ENCODE peak calls at places on chromosomes 12 and 14, in six cellular contexts. D is kidney tubule cell, H is neuronal stem cell, V is skeletal muscle cell, S is NCI-H1105, Y is endothelial cell. E is an unnamed sample.

GRCh38 chr12:124369055-124369900 is 74.4 kb downstream of the RFLNA start:
- DNase-seq in D (peak), H (no peak), V (peak), S (no peak), Y (no peak), E (no peak)

GRCh38 chr14:94342334-94342934 is 19.3 kb upstream of the SERPINA6 start:
- DNase-seq in D (peak), H (no peak), V (peak), S (peak), Y (no peak), E (peak)

GRCh38 chr12:30286345-30286926 is 409.2 kb downstream of the IPO8 start:
- DNase-seq in D (peak), H (peak), V (peak), S (peak), Y (peak), E (peak)

GRCh38 chr12:18139989-18140596 is 50.1 kb upstream of the RERGL start:
- DNase-seq in D (peak), H (peak), V (no peak), S (peak), Y (no peak), E (peak)

GRCh38 chr14:59394268-59394667 is 70.9 kb downstream of the GPR135 start:
- DNase-seq in D (no peak), H (no peak), V (no peak), S (no peak), Y (no peak), E (no peak)

GRCh38 chr12:95557625-95558024 is 6.3 kb upstream of the USP44 start:
- DNase-seq in D (no peak), H (no peak), V (no peak), S (no peak), Y (no peak), E (no peak)

GRCh38 chr12:29043069-29043468 is 106.0 kb upstream of the FAR2 start:
- DNase-seq in D (no peak), H (no peak), V (peak), S (no peak), Y (no peak), E (no peak)

GRCh38 chr14:57962293-57962996 is 96.6 kb upstream of the SLC35F4 start:
- DNase-seq in D (no peak), H (peak), V (no peak), S (no peak), Y (peak), E (no peak)

GRCh38 chr12:57461326-57461903 is 1.8 kb downstream of the GLI1 start:
- DNase-seq in D (no peak), H (peak), V (no peak), S (no peak), Y (peak), E (peak)

GRCh38 chr12:66269757-66270383 is 32.4 kb upstream of the HELB start:
- DNase-seq in D (peak), H (peak), V (no peak), S (peak), Y (no peak), E (peak)

GRCh38 chr12:92143280-92143679 is 2.4 kb downstream of the BTG1 start:
- DNase-seq in D (peak), H (no peak), V (no peak), S (no peak), Y (no peak), E (no peak)

GRCh38 chr14:58395815-58396626 is at the start of gene TOMM20L:
- DNase-seq in D (peak), H (peak), V (no peak), S (peak), Y (peak), E (peak)

GRCh38 chr12:67663121-67663520 is 14.6 kb downstream of the DYRK2 start:
- DNase-seq in D (peak), H (no peak), V (peak), S (no peak), Y (no peak), E (no peak)

GRCh38 chr14:64092940-64093339 is 201.2 kb downstream of the ESR2 start:
- DNase-seq in D (no peak), H (no peak), V (no peak), S (no peak), Y (no peak), E (no peak)

GRCh38 chr14:56552615-56553014 is 27.0 kb upstream of the TMEM260 start:
- DNase-seq in D (no peak), H (no peak), V (no peak), S (no peak), Y (no peak), E (no peak)

GRCh38 chr12:85823436-85824179 is 12.6 kb downstream of the RASSF9 start:
- DNase-seq in D (peak), H (no peak), V (no peak), S (no peak), Y (no peak), E (no peak)

GRCh38 chr12:63294327-63294632 is 143.3 kb upstream of the AVPR1A start:
- DNase-seq in D (peak), H (no peak), V (peak), S (no peak), Y (no peak), E (no peak)

GRCh38 chr12:51320695-51321320 is 3.2 kb downstream of the BIN2 start:
- DNase-seq in D (no peak), H (peak), V (no peak), S (no peak), Y (peak), E (peak)

E was measured in NCI-H345.